ENCODE peak calls at places on chromosomes 7 and 10, in ten cellular contexts. B is right cardiac atrium; H is iPS-NIHi11; P is erythroblast; U is ascending aorta; K is amygdala; D is HFFc6; N is mammary epithelial cell; Y is CD14-positive monocyte; L is central memory CD4-positive, alpha-beta T cell. A is an unnamed sample.

GRCh38 chr7:149664666-149665065 is 108.7 kb downstream of the ZNF467 start:
- DNase-seq in D (peak), L (no peak), N (peak), P (no peak), K (no peak), B (no peak), U (no peak), H (no peak), Y (no peak), A (no peak)

GRCh38 chr10:102988404-102989314 is 70.6 kb downstream of the CNNM2 start:
- DNase-seq in U (no peak), Y (no peak), L (no peak), B (no peak), H (no peak), K (no peak), N (no peak), D (peak), P (peak), A (peak)

GRCh38 chr7:45196374-45196773 is 38.8 kb downstream of the RAMP3 start:
- DNase-seq in H (no peak), B (no peak), L (no peak), U (no peak), Y (no peak), P (no peak), K (no peak), N (no peak), D (no peak), A (no peak)

GRCh38 chr10:104076743-104077160 is 8.9 kb downstream of the COL17A1 start:
- DNase-seq in B (peak), D (no peak), P (no peak), N (no peak), K (peak), U (no peak), Y (no peak), H (peak), L (no peak), A (no peak)

GRCh38 chr7:127865466-127865865 is 165.8 kb downstream of the LRRC4 start:
- DNase-seq in L (no peak), P (no peak), K (no peak), Y (no peak), N (peak), U (no peak), B (no peak), H (no peak), D (peak), A (peak)

GRCh38 chr10:31619410-31620095 is 300.5 kb downstream of the ZEB1 start:
- DNase-seq in U (no peak), K (no peak), N (no peak), H (no peak), P (no peak), D (no peak), L (no peak), B (no peak), Y (no peak), A (no peak)

GRCh38 chr10:124476043-124476725 is 14.6 kb downstream of the LHPP start:
- DNase-seq in H (no peak), Y (no peak), B (no peak), P (no peak), D (no peak), N (no peak), L (no peak), U (no peak), K (no peak), A (no peak)

GRCh38 chr10:132679640-132680039 is 106.3 kb downstream of the NKX6-2 start:
- DNase-seq in B (no peak), U (peak), L (no peak), N (no peak), Y (peak), D (no peak), P (no peak), K (no peak), H (no peak), A (no peak)

GRCh38 chr7:1915956-1916620 is 246.0 kb downstream of the ELFN1 start:
- DNase-seq in L (no peak), N (no peak), P (no peak), H (no peak), D (no peak), Y (peak), K (no peak), U (no peak), B (peak), A (no peak)

GRCh38 chr10:128095753-128096469 is 30.3 kb downstream of the MKI67 start:
- DNase-seq in L (no peak), B (no peak), D (no peak), Y (no peak), H (no peak), U (no peak), N (no peak), K (no peak), P (no peak), A (no peak)

A was measured in HCEC 1CT.